ENCODE peak calls at places on chromosomes 6 and 20, in nine cellular contexts. X is psoas muscle; O is stimulated activated CD4-positive, alpha-beta T cell treated with anti-CD3 and anti-CD28 coated beads, Interleukin-2, amount 100 ng/mL, for 24 hours; M is NCI-H510A; G is NCI-H1105; Y is astrocyte; W is iris pigment epithelial cell; K is stimulated activated CD8-positive, alpha-beta memory T cell treated with anti-CD3 and anti-CD28 coated beads, Interleukin-7, amount 100 ng/mL, for 1 hour; J is SK-MEL-5. V is an unnamed sample.

GRCh38 chr6:167350731-167351655 is 26.1 kb downstream of the TTLL2 start:
- DNase-seq in X (peak), O (peak), M (no peak), G (peak), Y (peak), W (peak), K (peak), J (peak), V (peak)

GRCh38 chr20:844473-845225 is 11.1 kb downstream of the FAM110A start:
- DNase-seq in X (peak), O (peak), M (peak), G (peak), Y (peak), W (peak), K (peak), J (peak), V (peak)

GRCh38 chr6:70709826-70710225 is 42.1 kb downstream of the SMAP1 start:
- DNase-seq in X (no peak), O (no peak), M (no peak), G (no peak), Y (peak), W (peak), K (no peak), J (no peak), V (no peak)

GRCh38 chr6:161085246-161085645 is 93.7 kb downstream of the MAP3K4 start:
- DNase-seq in X (no peak), O (no peak), M (no peak), G (no peak), Y (peak), W (peak), K (no peak), J (no peak), V (no peak)

GRCh38 chr6:94584211-94584610 is 993.1 kb upstream of the MANEA start:
- DNase-seq in X (no peak), O (no peak), M (no peak), G (no peak), Y (no peak), W (no peak), K (no peak), J (no peak), V (no peak)

GRCh38 chr20:39778431-39778830 is 816.3 kb downstream of the DHX35 start:
- DNase-seq in X (no peak), O (no peak), M (no peak), G (no peak), Y (no peak), W (no peak), K (no peak), J (no peak), V (no peak)

GRCh38 chr20:35395728-35396127 is 16.0 kb downstream of the UQCC1 start:
- DNase-seq in X (no peak), O (no peak), M (no peak), G (no peak), Y (peak), W (peak), K (no peak), J (no peak), V (no peak)

GRCh38 chr6:170208171-170208601 is 82.7 kb downstream of the DLL1 start:
- DNase-seq in X (no peak), O (peak), M (no peak), G (no peak), Y (no peak), W (no peak), K (no peak), J (no peak), V (peak)

GRCh38 chr6:12009904-12010634 is 2.0 kb upstream of the HIVEP1 start:
- DNase-seq in X (no peak), O (no peak), M (no peak), G (no peak), Y (peak), W (peak), K (no peak), J (peak), V (no peak)

V was measured in right atrium auricular region.